ENCODE peak calls at places on chromosomes 11 and 22, in six cellular contexts. I is fibroblast of villous mesenchyme, L is SK-N-SH, C is heart right ventricle, X is epithelial cell of proximal tubule, B is right atrium auricular region. U is an unnamed sample.

GRCh38 chr11:12628322-12628721 is 45.9 kb upstream of the TEAD1 start:
- DNase-seq in I (no peak), L (peak), C (no peak), X (no peak), B (no peak), U (no peak)

GRCh38 chr11:69704508-69705245 is 855 bp upstream of the FGF19 start:
- DNase-seq in I (no peak), L (peak), C (no peak), X (no peak), B (no peak), U (peak)

GRCh38 chr11:76660533-76661305 is 9.8 kb downstream of the LRRC32 start:
- DNase-seq in I (no peak), L (no peak), C (no peak), X (no peak), B (no peak), U (no peak)

GRCh38 chr11:72229336-72229924 is 4.9 kb downstream of the INPPL1 start:
- DNase-seq in I (no peak), L (no peak), C (no peak), X (no peak), B (no peak), U (no peak)

GRCh38 chr11:97072420-97072819 is 682.6 kb downstream of the JRKL start:
- DNase-seq in I (no peak), L (no peak), C (no peak), X (no peak), B (no peak), U (no peak)

GRCh38 chr11:85076535-85077330 is 550.4 kb downstream of the DLG2 start:
- DNase-seq in I (no peak), L (no peak), C (peak), X (no peak), B (no peak), U (peak)

GRCh38 chr11:75263944-75264349 is 23.4 kb downstream of the TPBGL start:
- DNase-seq in I (peak), L (no peak), C (no peak), X (peak), B (no peak), U (peak)

GRCh38 chr11:8671242-8671641 is 11.2 kb downstream of the TRIM66 start:
- DNase-seq in I (peak), L (peak), C (peak), X (peak), B (peak), U (peak)

GRCh38 chr11:60172011-60172410 is 10.9 kb downstream of the MS4A6A start:
- DNase-seq in I (no peak), L (no peak), C (no peak), X (no peak), B (no peak), U (no peak)

GRCh38 chr22:24187731-24188644 is 6.7 kb downstream of the SUSD2 start:
- DNase-seq in I (no peak), L (peak), C (no peak), X (no peak), B (no peak), U (no peak)

GRCh38 chr11:113991170-113991569 is 16.3 kb downstream of the HTR3A start:
- DNase-seq in I (peak), L (no peak), C (peak), X (no peak), B (no peak), U (peak)

GRCh38 chr11:123585206-123585605 is 69.2 kb downstream of the SCN3B start:
- DNase-seq in I (no peak), L (no peak), C (no peak), X (no peak), B (no peak), U (no peak)

GRCh38 chr11:2507212-2507901 is 62.5 kb downstream of the KCNQ1 start:
- DNase-seq in I (no peak), L (no peak), C (no peak), X (no peak), B (no peak), U (no peak)

GRCh38 chr11:8654503-8654902 is 28.0 kb downstream of the TRIM66 start:
- DNase-seq in I (no peak), L (no peak), C (no peak), X (no peak), B (no peak), U (no peak)

GRCh38 chr11:68403831-68404230 is 56.7 kb upstream of the PPP6R3 start:
- DNase-seq in I (no peak), L (no peak), C (no peak), X (no peak), B (no peak), U (no peak)

GRCh38 chr11:63916837-63917684 is at the start of gene RCOR2:
- DNase-seq in I (peak), L (peak), C (peak), X (no peak), B (peak), U (peak)

GRCh38 chr11:131672191-131672590 is 301.8 kb downstream of the NTM start:
- DNase-seq in I (no peak), L (no peak), C (no peak), X (no peak), B (no peak), U (no peak)

GRCh38 chr11:35403765-35404396 is 15.5 kb downstream of the SLC1A2 start:
- DNase-seq in I (no peak), L (no peak), C (no peak), X (no peak), B (no peak), U (no peak)

GRCh38 chr11:66853242-66854229 is 3.3 kb upstream of the LRFN4 start:
- DNase-seq in I (no peak), L (no peak), C (no peak), X (no peak), B (no peak), U (no peak)

GRCh38 chr11:121595717-121596156 is 143.0 kb upstream of the SORL1-AS1 start:
- DNase-seq in I (peak), L (no peak), C (no peak), X (peak), B (peak), U (peak)

GRCh38 chr22:30325724-30326703 is 727 bp downstream of the TBC1D10A start:
- DNase-seq in I (peak), L (peak), C (peak), X (no peak), B (no peak), U (no peak)

GRCh38 chr11:2737876-2738275 is 38.1 kb upstream of the KCNQ1OT1 start:
- DNase-seq in I (peak), L (no peak), C (no peak), X (no peak), B (no peak), U (no peak)

GRCh38 chr11:103631841-103632240 is 404.6 kb upstream of the DDI1 start:
- DNase-seq in I (no peak), L (no peak), C (no peak), X (no peak), B (no peak), U (peak)

GRCh38 chr11:106276126-106276525 is 198.7 kb downstream of the AASDHPPT start:
- DNase-seq in I (peak), L (no peak), C (no peak), X (no peak), B (no peak), U (peak)

GRCh38 chr11:106723071-106723470 is 295.2 kb downstream of the GUCY1A2 start:
- DNase-seq in I (no peak), L (no peak), C (no peak), X (no peak), B (no peak), U (no peak)

GRCh38 chr22:25382762-25383161 is 163.3 kb downstream of the CRYBB2 start:
- DNase-seq in I (no peak), L (no peak), C (no peak), X (no peak), B (no peak), U (no peak)

GRCh38 chr11:122155001-122155400 is 39.0 kb upstream of the BLID start:
- DNase-seq in I (no peak), L (no peak), C (no peak), X (no peak), B (no peak), U (no peak)

GRCh38 chr22:32202539-32203180 is 2.2 kb downstream of the RFPL2 start:
- DNase-seq in I (peak), L (peak), C (peak), X (no peak), B (no peak), U (peak)

GRCh38 chr11:69099193-69099592 is 50.5 kb downstream of the TPCN2 start:
- DNase-seq in I (no peak), L (no peak), C (no peak), X (no peak), B (no peak), U (no peak)

GRCh38 chr11:2305140-2305861 is 3.5 kb downstream of the TSPAN32 start:
- DNase-seq in I (peak), L (peak), C (peak), X (no peak), B (peak), U (peak)

GRCh38 chr11:65212226-65212801 is 30.6 kb downstream of the CAPN1 start:
- DNase-seq in I (peak), L (no peak), C (no peak), X (no peak), B (no peak), U (no peak)

GRCh38 chr11:111299111-111300026 is 1.0 kb downstream of the POU2AF3 start:
- DNase-seq in I (peak), L (peak), C (peak), X (no peak), B (no peak), U (peak)

GRCh38 chr11:33377852-33378385 is 120.7 kb downstream of the HIPK3 start:
- DNase-seq in I (no peak), L (no peak), C (no peak), X (no peak), B (no peak), U (peak)

GRCh38 chr11:43268786-43269185 is 43.0 kb upstream of the API5 start:
- DNase-seq in I (no peak), L (peak), C (no peak), X (no peak), B (no peak), U (no peak)
- TF ChIP-seq CTCF in I (no peak), L (no peak), C (no peak), X (no peak), B (no peak), U (no peak)

GRCh38 chr11:57647960-57648776 is 1.5 kb downstream of the YPEL4 start:
- DNase-seq in I (no peak), L (peak), C (no peak), X (no peak), B (no peak), U (no peak)

GRCh38 chr11:57650739-57651090 is 1.0 kb upstream of the YPEL4 start:
- DNase-seq in I (no peak), L (no peak), C (no peak), X (no peak), B (no peak), U (no peak)

GRCh38 chr11:57651408-57651807 is 1.7 kb upstream of the YPEL4 start:
- DNase-seq in I (no peak), L (no peak), C (no peak), X (no peak), B (no peak), U (no peak)

GRCh38 chr11:57648791-57649735 is 649 bp downstream of the YPEL4 start:
- DNase-seq in I (no peak), L (peak), C (no peak), X (no peak), B (no peak), U (peak)

GRCh38 chr11:57649826-57650738 is at the start of gene YPEL4:
- DNase-seq in I (peak), L (peak), C (peak), X (no peak), B (no peak), U (peak)
- H3K4me3 ChIP-seq in I (peak), L (peak), C (peak), X (peak), B (peak), U (peak)

GRCh38 chr11:115303304-115303703 is 200.9 kb downstream of the CADM1 start:
- DNase-seq in I (peak), L (no peak), C (no peak), X (no peak), B (no peak), U (no peak)
- TF ChIP-seq CTCF in I (no peak), L (no peak), C (no peak), X (no peak), B (no peak), U (no peak)

DNA sequence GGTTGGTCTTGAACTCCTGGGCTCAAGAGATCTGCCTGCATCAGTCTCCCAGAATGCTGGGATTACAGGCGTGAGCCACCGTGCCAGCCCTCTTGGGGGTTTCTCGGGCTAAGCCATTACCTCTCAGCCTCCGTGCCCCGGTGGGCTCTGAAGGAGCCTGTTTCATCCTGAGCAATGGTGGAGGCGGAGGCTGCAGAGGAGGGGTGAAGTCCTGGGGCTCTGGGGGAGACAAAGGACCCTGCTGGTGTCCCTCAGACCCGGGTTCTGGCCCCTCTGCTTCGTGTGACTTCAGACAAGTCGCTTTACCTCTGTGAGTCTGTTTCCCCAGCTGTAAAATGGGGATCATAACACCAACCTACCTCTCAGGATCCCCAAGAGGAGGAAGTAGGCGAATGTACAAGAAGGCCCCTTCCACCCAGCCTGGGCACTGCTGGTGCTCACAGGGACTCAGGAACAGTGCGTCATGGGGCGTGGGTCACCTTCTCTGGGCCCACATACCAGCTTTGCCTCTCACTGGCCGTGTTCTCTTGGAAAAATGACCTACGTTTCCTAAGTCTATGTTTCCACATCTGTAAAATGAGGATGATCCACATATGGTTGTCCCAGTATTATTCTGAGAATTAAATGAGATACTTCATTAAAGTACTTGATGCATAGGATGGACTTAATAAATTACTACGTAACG is 36.8 kb downstream of the RIBC2 start:
- DNase-seq in I (no peak), L (no peak), C (no peak), X (no peak), B (no peak), U (no peak)
- H3K4me3 ChIP-seq in I (no peak), L (no peak), C (no peak), X (no peak), B (no peak), U (no peak)

GRCh38 chr11:129779342-129779741 is 36.3 kb upstream of the TMEM45B start:
- DNase-seq in I (no peak), L (no peak), C (no peak), X (no peak), B (no peak), U (no peak)

GRCh38 chr11:129778877-129779276 is 36.8 kb upstream of the TMEM45B start:
- DNase-seq in I (no peak), L (no peak), C (no peak), X (no peak), B (no peak), U (no peak)
- TF ChIP-seq CTCF in I (no peak), L (no peak), C (no peak), X (no peak), B (no peak), U (no peak)

GRCh38 chr11:120523196-120523595 is 11.6 kb downstream of the GRIK4 start:
- DNase-seq in I (no peak), L (no peak), C (no peak), X (no peak), B (no peak), U (no peak)
- H3K4me3 ChIP-seq in I (no peak), L (no peak), C (no peak), X (no peak), B (no peak), U (no peak)

U was measured in fibroblast of pulmonary artery.